ENCODE peak calls at places on chromosomes 5 and 9, in four cellular contexts. L is H1, F is IMR-90, H is GM12878. B is an unnamed sample.

GRCh38 chr9:81759680-81760215 is 70.4 kb upstream of the TLE1 start:
- DNase-seq in F (peak), H (no peak), L (no peak), B (no peak)

GRCh38 chr5:178370102-178370501 is 137.5 kb upstream of the PHYKPL start:
- DNase-seq in H (no peak), L (no peak), F (no peak), B (no peak)

GRCh38 chr9:130991227-130992058 is 17.5 kb upstream of the LAMC3 start:
- DNase-seq in L (no peak), F (no peak), H (no peak), B (peak)

GRCh38 chr5:53373420-53374188 is 106.8 kb upstream of the FST start:
- DNase-seq in F (peak), H (no peak), L (no peak), B (no peak)

GRCh38 chr5:179608131-179608581 is 15.3 kb downstream of the HNRNPH1 start:
- DNase-seq in F (no peak), H (no peak), L (no peak), B (no peak)

GRCh38 chr9:110389148-110389783 is 51.6 kb upstream of the TXNDC8 start:
- DNase-seq in L (no peak), H (no peak), F (no peak), B (no peak)

GRCh38 chr5:93635991-93636390 is 53.0 kb downstream of the NR2F1 start:
- DNase-seq in L (no peak), F (no peak), H (no peak), B (no peak)

GRCh38 chr5:76175051-76175666 is 92.0 kb downstream of the SV2C start:
- DNase-seq in F (peak), L (peak), H (peak), B (peak)

GRCh38 chr5:177098772-177099152 is 12.0 kb downstream of the FGFR4 start:
- DNase-seq in H (no peak), F (peak), L (no peak), B (no peak)

GRCh38 chr5:168590666-168591065 is 11.5 kb upstream of the PANK3 start:
- DNase-seq in F (no peak), H (no peak), L (no peak), B (no peak)

GRCh38 chr5:134138416-134139376 is 24.2 kb downstream of the TCF7 start:
- DNase-seq in L (no peak), F (peak), H (peak), B (no peak)

GRCh38 chr9:114189823-114190562 is 34.7 kb downstream of the COL27A1 start:
- DNase-seq in L (no peak), H (no peak), F (no peak), B (no peak)

GRCh38 chr5:68714810-68715209 is 379.0 kb upstream of the SLC30A5 start:
- DNase-seq in H (no peak), F (no peak), L (no peak), B (no peak)

GRCh38 chr5:66354407-66354806 is 210.3 kb downstream of the SREK1 start:
- DNase-seq in F (no peak), H (no peak), L (no peak), B (no peak)

GRCh38 chr5:61409568-61409967 is 77.5 kb downstream of the ZSWIM6 start:
- DNase-seq in F (peak), L (no peak), H (no peak), B (peak)
- TF ChIP-seq CHD1 in F (no peak), L (no peak), H (no peak), B (no peak)

GRCh38 chr5:9045946-9046345 is 499.9 kb downstream of the SEMA5A start:
- DNase-seq in H (no peak), L (no peak), F (no peak), B (no peak)
- TF ChIP-seq CHD1 in H (no peak), L (no peak), F (no peak), B (no peak)

DNA sequence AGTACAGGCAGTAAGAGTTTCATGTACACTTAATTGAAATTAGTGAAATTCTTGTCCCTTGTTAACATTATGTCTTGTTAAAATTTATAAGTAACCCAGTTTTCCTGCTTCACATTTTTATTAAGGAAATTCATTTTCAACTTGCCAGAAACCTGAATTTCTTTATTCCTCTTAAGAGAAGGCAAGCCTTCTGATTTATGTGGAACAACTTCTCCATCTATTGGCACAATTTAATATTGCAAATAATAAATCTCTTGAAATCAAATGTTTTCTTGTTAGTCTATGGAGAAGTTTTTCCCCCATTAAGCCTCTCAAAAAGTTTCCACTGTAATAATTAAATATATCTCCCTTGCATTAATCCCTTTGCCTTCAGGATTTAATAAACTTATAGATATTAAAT is 33.8 kb upstream of the ACO1 start:
- DNase-seq in F (peak), H (no peak), L (no peak), B (no peak)
- TF ChIP-seq CHD1 in F (no peak), H (no peak), L (no peak), B (no peak)

DNA sequence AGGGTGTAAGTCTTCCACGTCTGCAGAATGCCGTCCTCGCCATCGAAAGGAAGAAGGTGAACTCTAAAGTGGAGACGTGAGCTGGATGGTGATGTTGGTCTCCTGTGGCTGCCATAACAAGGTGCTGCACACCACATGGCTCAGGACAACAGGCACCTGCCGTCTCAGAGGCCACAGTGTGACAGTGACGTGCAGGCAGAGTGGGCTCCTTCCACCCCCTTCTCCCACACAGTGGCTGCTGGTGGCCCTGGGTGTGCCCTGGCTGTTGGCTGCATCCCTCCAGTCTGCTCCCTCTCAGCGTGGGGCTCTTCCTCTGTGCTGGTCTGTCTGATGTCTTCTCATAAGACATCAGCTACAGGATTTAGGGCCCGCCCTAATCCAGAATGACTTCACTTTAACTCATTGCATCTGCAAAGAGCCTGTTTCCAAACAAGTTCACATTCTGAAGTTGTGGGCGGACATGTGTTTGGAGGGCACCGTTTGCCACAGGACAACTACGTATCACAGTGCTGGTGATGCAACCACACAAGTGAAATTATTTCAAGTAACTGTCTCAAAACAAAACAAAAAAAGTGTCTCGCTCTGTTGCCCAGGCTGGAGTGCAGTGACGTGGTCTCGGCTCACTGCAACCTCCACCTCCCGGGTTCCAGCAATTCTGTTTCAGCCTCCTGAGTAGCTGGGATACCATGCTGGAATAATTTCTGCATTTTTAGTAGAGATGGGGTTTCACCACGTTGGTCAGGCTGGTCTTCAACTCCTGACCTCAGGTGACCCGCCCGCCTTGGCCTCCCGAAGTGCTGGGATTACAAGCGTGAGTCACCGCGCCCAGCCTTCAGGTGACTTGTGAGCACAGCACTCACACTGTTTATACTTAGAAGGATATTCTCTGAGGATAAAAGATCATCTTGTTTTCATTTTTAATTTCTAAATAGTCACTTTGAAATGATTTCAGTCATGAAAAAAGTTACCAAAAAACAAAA is 31.3 kb upstream of the CLPTM1L start:
- DNase-seq in H (no peak), F (no peak), L (no peak), B (no peak)
- TF ChIP-seq CHD1 in H (no peak), F (no peak), L (no peak), B (no peak)